ENCODE peak calls at places on chromosomes 1 and 21, in nine cellular contexts. One of them, this sample, is unnamed.

GRCh38 chr1:8422439-8423133 is 104.7 kb downstream of the SLC45A1 start:
- DNase-seq in choroid plexus epithelial cell: peak; percentile 46
- DNase-seq in caudate nucleus: no peak
- DNase-seq in neural progenitor cell: peak; percentile 61
- DNase-seq in OCI-LY7: peak; percentile 36
- DNase-seq in SHP77: no peak
- DNase-seq in SJSA1: no peak
- DNase-seq in RPMI7951: peak; percentile 36
- DNase-seq in GM12865: peak; percentile 9
- DNase-seq in this sample: no peak

GRCh38 chr1:207861442-207862177 is 49.3 kb downstream of the CD34 start:
- DNase-seq in caudate nucleus: no peak
- DNase-seq in SHP77: no peak
- DNase-seq in GM12865: no peak
- DNase-seq in choroid plexus epithelial cell: no peak
- DNase-seq in SJSA1: no peak
- DNase-seq in RPMI7951: no peak
- DNase-seq in OCI-LY7: no peak
- DNase-seq in neural progenitor cell: no peak
- DNase-seq in this sample: no peak

GRCh38 chr1:41492341-41492848 is 7.9 kb upstream of the EDN2 start:
- DNase-seq in RPMI7951: no peak
- DNase-seq in choroid plexus epithelial cell: no peak
- DNase-seq in SJSA1: no peak
- DNase-seq in caudate nucleus: no peak
- DNase-seq in GM12865: peak; percentile 58
- DNase-seq in SHP77: peak; percentile 20
- DNase-seq in OCI-LY7: peak; percentile 41
- DNase-seq in neural progenitor cell: peak; percentile 43
- DNase-seq in this sample: peak; percentile 32

GRCh38 chr21:40844935-40845334 is 2.0 kb downstream of the DSCAM start:
- DNase-seq in GM12865: no peak
- DNase-seq in choroid plexus epithelial cell: no peak
- DNase-seq in SJSA1: no peak
- DNase-seq in SHP77: no peak
- DNase-seq in neural progenitor cell: no peak
- DNase-seq in caudate nucleus: no peak
- DNase-seq in OCI-LY7: no peak
- DNase-seq in RPMI7951: no peak
- DNase-seq in this sample: no peak

GRCh38 chr1:96445296-96445695 is 276.3 kb upstream of the PTBP2 start:
- DNase-seq in SHP77: no peak
- DNase-seq in OCI-LY7: no peak
- DNase-seq in neural progenitor cell: peak; percentile 42
- DNase-seq in RPMI7951: peak; percentile 3
- DNase-seq in SJSA1: no peak
- DNase-seq in GM12865: no peak
- DNase-seq in caudate nucleus: no peak
- DNase-seq in choroid plexus epithelial cell: no peak
- DNase-seq in this sample: no peak

GRCh38 chr21:32330784-32331311 is 32.2 kb downstream of the MRAP start:
- DNase-seq in neural progenitor cell: peak; percentile 82
- DNase-seq in OCI-LY7: no peak
- DNase-seq in caudate nucleus: no peak
- DNase-seq in SJSA1: no peak
- DNase-seq in GM12865: no peak
- DNase-seq in choroid plexus epithelial cell: no peak
- DNase-seq in SHP77: no peak
- DNase-seq in RPMI7951: no peak
- DNase-seq in this sample: no peak

GRCh38 chr21:20968391-20968790 is 29.8 kb upstream of the NCAM2 start:
- DNase-seq in GM12865: no peak
- DNase-seq in SJSA1: no peak
- DNase-seq in OCI-LY7: no peak
- DNase-seq in choroid plexus epithelial cell: peak; percentile 26
- DNase-seq in RPMI7951: no peak
- DNase-seq in neural progenitor cell: no peak
- DNase-seq in caudate nucleus: no peak
- DNase-seq in SHP77: no peak
- DNase-seq in this sample: no peak

GRCh38 chr1:23825076-23825761 is at the start of gene HMGCL:
- DNase-seq in GM12865: peak; percentile 93
- DNase-seq in SJSA1: peak; percentile 89
- DNase-seq in OCI-LY7: peak; percentile 87
- DNase-seq in neural progenitor cell: peak; percentile 93
- DNase-seq in SHP77: peak; percentile 90
- DNase-seq in caudate nucleus: peak; percentile 61
- DNase-seq in RPMI7951: peak; percentile 89
- DNase-seq in choroid plexus epithelial cell: peak; percentile 92
- DNase-seq in this sample: peak; percentile 93

GRCh38 chr1:77796695-77797405 is 17.4 kb downstream of the MIGA1 start:
- DNase-seq in neural progenitor cell: peak; percentile 4
- DNase-seq in GM12865: no peak
- DNase-seq in RPMI7951: peak; percentile 52
- DNase-seq in OCI-LY7: no peak
- DNase-seq in choroid plexus epithelial cell: peak; percentile 23
- DNase-seq in SHP77: peak; percentile 12
- DNase-seq in caudate nucleus: peak; percentile 2
- DNase-seq in SJSA1: no peak
- DNase-seq in this sample: no peak

GRCh38 chr1:185646202-185646683 is 87.9 kb upstream of the HMCN1 start:
- DNase-seq in GM12865: no peak
- DNase-seq in SHP77: peak; percentile 48
- DNase-seq in OCI-LY7: no peak
- DNase-seq in caudate nucleus: no peak
- DNase-seq in SJSA1: peak; percentile 89
- DNase-seq in RPMI7951: peak; percentile 99
- DNase-seq in choroid plexus epithelial cell: peak; percentile 98
- DNase-seq in neural progenitor cell: peak; percentile 89
- DNase-seq in this sample: peak; percentile 89

GRCh38 chr1:244050835-244051444 is at the start of gene ZBTB18:
- DNase-seq in GM12865: no peak
- DNase-seq in neural progenitor cell: peak; percentile 69
- DNase-seq in SJSA1: no peak
- DNase-seq in RPMI7951: peak; percentile 75
- DNase-seq in OCI-LY7: no peak
- DNase-seq in caudate nucleus: no peak
- DNase-seq in SHP77: peak; percentile 88
- DNase-seq in choroid plexus epithelial cell: peak; percentile 87
- DNase-seq in this sample: no peak

GRCh38 chr21:35920428-35920827 is 139.9 kb downstream of the SETD4 start:
- DNase-seq in SJSA1: no peak
- DNase-seq in neural progenitor cell: no peak
- DNase-seq in SHP77: no peak
- DNase-seq in RPMI7951: no peak
- DNase-seq in OCI-LY7: no peak
- DNase-seq in GM12865: no peak
- DNase-seq in choroid plexus epithelial cell: no peak
- DNase-seq in caudate nucleus: no peak
- DNase-seq in this sample: no peak

GRCh38 chr1:8831329-8831728 is 13.9 kb upstream of the RERE start:
- DNase-seq in caudate nucleus: no peak
- DNase-seq in RPMI7951: no peak
- DNase-seq in choroid plexus epithelial cell: no peak
- DNase-seq in SJSA1: no peak
- DNase-seq in SHP77: no peak
- DNase-seq in OCI-LY7: no peak
- DNase-seq in neural progenitor cell: no peak
- DNase-seq in GM12865: no peak
- DNase-seq in this sample: no peak

GRCh38 chr1:213982814-213983588 is 4.8 kb upstream of the PROX1 start:
- DNase-seq in neural progenitor cell: peak; percentile 89
- DNase-seq in OCI-LY7: no peak
- DNase-seq in SHP77: peak; percentile 81
- DNase-seq in RPMI7951: peak; percentile 59
- DNase-seq in caudate nucleus: no peak
- DNase-seq in SJSA1: no peak
- DNase-seq in GM12865: no peak
- DNase-seq in choroid plexus epithelial cell: no peak
- DNase-seq in this sample: no peak

GRCh38 chr1:229440821-229441537 is 7.1 kb upstream of the ACTA1 start:
- DNase-seq in GM12865: peak; percentile 88
- DNase-seq in choroid plexus epithelial cell: peak; percentile 75
- DNase-seq in RPMI7951: peak; percentile 75
- DNase-seq in OCI-LY7: no peak
- DNase-seq in SJSA1: no peak
- DNase-seq in SHP77: no peak
- DNase-seq in caudate nucleus: no peak
- DNase-seq in neural progenitor cell: no peak
- DNase-seq in this sample: no peak

GRCh38 chr1:94105957-94106529 is 14.9 kb downstream of the ABCA4 start:
- DNase-seq in choroid plexus epithelial cell: peak; percentile 71
- DNase-seq in caudate nucleus: no peak
- DNase-seq in GM12865: peak; percentile 50
- DNase-seq in SHP77: no peak
- DNase-seq in OCI-LY7: no peak
- DNase-seq in SJSA1: no peak
- DNase-seq in RPMI7951: peak; percentile 69
- DNase-seq in neural progenitor cell: no peak
- DNase-seq in this sample: no peak

GRCh38 chr1:216306830-216307229 is 116.4 kb downstream of the USH2A start:
- DNase-seq in SJSA1: no peak
- DNase-seq in GM12865: no peak
- DNase-seq in caudate nucleus: no peak
- DNase-seq in OCI-LY7: no peak
- DNase-seq in SHP77: no peak
- DNase-seq in neural progenitor cell: peak; percentile 2
- DNase-seq in RPMI7951: no peak
- DNase-seq in choroid plexus epithelial cell: peak; percentile 15
- DNase-seq in this sample: no peak

GRCh38 chr1:43414634-43415223 is 25.0 kb downstream of the SZT2 start:
- DNase-seq in GM12865: peak; percentile 62
- DNase-seq in caudate nucleus: no peak
- DNase-seq in neural progenitor cell: peak; percentile 77
- DNase-seq in OCI-LY7: peak; percentile 72
- DNase-seq in SHP77: peak; percentile 32
- DNase-seq in choroid plexus epithelial cell: peak; percentile 70
- DNase-seq in RPMI7951: peak; percentile 59
- DNase-seq in SJSA1: peak; percentile 70
- DNase-seq in this sample: peak; percentile 77

GRCh38 chr1:239912471-239912870 is 179.2 kb upstream of the FMN2 start:
- DNase-seq in caudate nucleus: no peak
- DNase-seq in choroid plexus epithelial cell: peak; percentile 2
- DNase-seq in OCI-LY7: no peak
- DNase-seq in GM12865: no peak
- DNase-seq in SJSA1: no peak
- DNase-seq in SHP77: no peak
- DNase-seq in RPMI7951: peak; percentile 67
- DNase-seq in neural progenitor cell: no peak
- DNase-seq in this sample: peak; percentile 16

GRCh38 chr1:74895411-74895810 is 162.5 kb downstream of the TYW3 start:
- DNase-seq in choroid plexus epithelial cell: no peak
- DNase-seq in OCI-LY7: no peak
- DNase-seq in GM12865: no peak
- DNase-seq in RPMI7951: no peak
- DNase-seq in caudate nucleus: no peak
- DNase-seq in SHP77: no peak
- DNase-seq in SJSA1: no peak
- DNase-seq in neural progenitor cell: no peak
- DNase-seq in this sample: no peak

GRCh38 chr21:33412832-33413519 is 9.8 kb downstream of the IFNGR2 start:
- DNase-seq in SJSA1: no peak
- DNase-seq in GM12865: peak; percentile 71
- DNase-seq in SHP77: no peak
- DNase-seq in choroid plexus epithelial cell: no peak
- DNase-seq in neural progenitor cell: no peak
- DNase-seq in caudate nucleus: no peak
- DNase-seq in OCI-LY7: no peak
- DNase-seq in RPMI7951: no peak
- DNase-seq in this sample: peak; percentile 58

GRCh38 chr1:22257286-22258275 is 114.7 kb upstream of the WNT4 start:
- DNase-seq in RPMI7951: no peak
- DNase-seq in GM12865: no peak
- DNase-seq in choroid plexus epithelial cell: no peak
- DNase-seq in OCI-LY7: no peak
- DNase-seq in neural progenitor cell: no peak
- DNase-seq in caudate nucleus: no peak
- DNase-seq in SJSA1: no peak
- DNase-seq in SHP77: peak; percentile 69
- DNase-seq in this sample: no peak

GRCh38 chr1:15020943-15021745 is 132.4 kb upstream of the TMEM51 start:
- DNase-seq in choroid plexus epithelial cell: no peak
- DNase-seq in SJSA1: no peak
- DNase-seq in OCI-LY7: no peak
- DNase-seq in caudate nucleus: no peak
- DNase-seq in GM12865: no peak
- DNase-seq in neural progenitor cell: no peak
- DNase-seq in RPMI7951: no peak
- DNase-seq in SHP77: no peak
- DNase-seq in this sample: peak; percentile 50

GRCh38 chr1:210251680-210252490 is 19.3 kb downstream of the SERTAD4 start:
- DNase-seq in RPMI7951: no peak
- DNase-seq in neural progenitor cell: peak; percentile 62
- DNase-seq in caudate nucleus: no peak
- DNase-seq in SJSA1: no peak
- DNase-seq in SHP77: no peak
- DNase-seq in choroid plexus epithelial cell: no peak
- DNase-seq in OCI-LY7: no peak
- DNase-seq in GM12865: no peak
- DNase-seq in this sample: no peak

GRCh38 chr1:17831619-17832018 is 76.5 kb downstream of the ACTL8 start:
- DNase-seq in SHP77: no peak
- DNase-seq in SJSA1: no peak
- DNase-seq in caudate nucleus: no peak
- DNase-seq in RPMI7951: peak; percentile 60
- DNase-seq in OCI-LY7: peak; percentile 20
- DNase-seq in choroid plexus epithelial cell: peak; percentile 74
- DNase-seq in GM12865: peak; percentile 5
- DNase-seq in neural progenitor cell: peak; percentile 86
- DNase-seq in this sample: peak; percentile 6

GRCh38 chr1:159088050-159088449 is 11.5 kb upstream of the AIM2 start:
- DNase-seq in GM12865: no peak
- DNase-seq in neural progenitor cell: no peak
- DNase-seq in OCI-LY7: no peak
- DNase-seq in choroid plexus epithelial cell: peak; percentile 56
- DNase-seq in caudate nucleus: no peak
- DNase-seq in SHP77: no peak
- DNase-seq in RPMI7951: peak; percentile 95
- DNase-seq in SJSA1: no peak
- DNase-seq in this sample: no peak

GRCh38 chr1:86471296-86471695 is 2.6 kb downstream of the CLCA1 start:
- DNase-seq in choroid plexus epithelial cell: peak; percentile 17
- DNase-seq in SHP77: no peak
- DNase-seq in SJSA1: no peak
- DNase-seq in GM12865: no peak
- DNase-seq in OCI-LY7: no peak
- DNase-seq in RPMI7951: no peak
- DNase-seq in neural progenitor cell: no peak
- DNase-seq in caudate nucleus: no peak
- DNase-seq in this sample: no peak

GRCh38 chr1:178536844-178537371 is 24.0 kb downstream of the TEX35 start:
- DNase-seq in SJSA1: no peak
- DNase-seq in OCI-LY7: no peak
- DNase-seq in SHP77: no peak
- DNase-seq in caudate nucleus: no peak
- DNase-seq in RPMI7951: peak; percentile 96
- DNase-seq in choroid plexus epithelial cell: peak; percentile 99
- DNase-seq in neural progenitor cell: no peak
- DNase-seq in GM12865: no peak
- DNase-seq in this sample: peak; percentile 96

This sample was measured in trophoblast cell.